ENCODE peak calls at places on chromosomes 3 and 15, in five cellular contexts. S is fibroblast of lung, E is IMR-90, Z is lower lobe of right lung, F is uterus. R is an unnamed sample.
A peak's percentile ranks its signal among the peaks of the same experiment; 100 is the strongest.

GRCh38 chr3:104514371-104514770 is 852.3 kb upstream of the ALCAM start:
- DNase-seq in S (no peak), E (no peak), Z (no peak), F (no peak), R (no peak)

GRCh38 chr3:188631291-188632010 is 477.5 kb downstream of the LPP start:
- DNase-seq in S (peak; percentile 90), E (peak; percentile 97), Z (no peak), F (no peak), R (peak; percentile 95)

GRCh38 chr3:144142151-144142855 is 170.7 kb downstream of the DIPK2A start:
- DNase-seq in S (peak; percentile 60), E (peak; percentile 82), Z (no peak), F (no peak), R (peak; percentile 87)

GRCh38 chr3:78368576-78369345 is 1328.9 kb downstream of the ROBO2 start:
- DNase-seq in S (no peak), E (no peak), Z (no peak), F (no peak), R (peak; percentile 80)

GRCh38 chr15:77836116-77836798 is 203.5 kb upstream of the LINGO1 start:
- DNase-seq in S (peak; percentile 40), E (peak; percentile 27), Z (no peak), F (no peak), R (peak; percentile 9)

GRCh38 chr15:89108865-89109660 is 20.8 kb downstream of the ABHD2 start:
- DNase-seq in S (no peak), E (no peak), Z (no peak), F (no peak), R (no peak)

GRCh38 chr15:29821416-29822099 is 710 bp downstream of the TJP1 start:
- DNase-seq in S (peak; percentile 88), E (peak; percentile 85), Z (peak; percentile 83), F (peak; percentile 72), R (peak; percentile 87)

GRCh38 chr15:78065284-78065872 is 12.1 kb downstream of the TBC1D2B start:
- DNase-seq in S (peak; percentile 99), E (peak; percentile 99), Z (peak; percentile 72), F (peak; percentile 89), R (peak; percentile 79)

GRCh38 chr3:187836848-187837770 is 91.8 kb upstream of the BCL6 start:
- DNase-seq in S (peak; percentile 59), E (peak; percentile 10), Z (no peak), F (no peak), R (no peak)

GRCh38 chr3:140216249-140216648 is 281.3 kb downstream of the CLSTN2 start:
- DNase-seq in S (no peak), E (no peak), Z (no peak), F (no peak), R (peak; percentile 13)

GRCh38 chr3:62041681-62042080 is 331.7 kb downstream of the FEZF2 start:
- DNase-seq in S (no peak), E (no peak), Z (no peak), F (no peak), R (peak; percentile 56)

GRCh38 chr15:93312891-93313486 is 224.0 kb upstream of the RGMA start:
- DNase-seq in S (no peak), E (no peak), Z (no peak), F (no peak), R (no peak)

GRCh38 chr3:126678691-126679317 is 23.9 kb upstream of the TXNRD3 start:
- DNase-seq in S (no peak), E (no peak), Z (no peak), F (no peak), R (no peak)

GRCh38 chr3:151037746-151038145 is 47.7 kb upstream of the MED12L start:
- DNase-seq in S (peak; percentile 98), E (peak; percentile 97), Z (no peak), F (peak; percentile 28), R (peak; percentile 74)

GRCh38 chr15:90049030-90049429 is 47.9 kb downstream of the ZNF710 start:
- DNase-seq in S (no peak), E (peak; percentile 40), Z (no peak), F (no peak), R (no peak)

GRCh38 chr15:58590901-58591300 is 158.6 kb downstream of the ADAM10 start:
- DNase-seq in S (peak; percentile 26), E (no peak), Z (no peak), F (no peak), R (no peak)

GRCh38 chr15:99999282-100000070 is 266.2 kb upstream of the LYSMD4 start:
- DNase-seq in S (no peak), E (no peak), Z (no peak), F (no peak), R (no peak)

GRCh38 chr3:82130056-82130455 is 368.6 kb upstream of the GBE1 start:
- DNase-seq in S (no peak), E (no peak), Z (no peak), F (no peak), R (no peak)

GRCh38 chr3:171811913-171812321 is 1.6 kb upstream of the PLD1 start:
- DNase-seq in S (peak; percentile 58), E (peak; percentile 74), Z (no peak), F (peak; percentile 73), R (peak; percentile 59)

GRCh38 chr3:16243706-16244490 is 20.8 kb downstream of the DPH3 start:
- DNase-seq in S (peak; percentile 54), E (peak; percentile 51), Z (no peak), F (no peak), R (peak; percentile 29)

GRCh38 chr3:127457094-127457475 is 133.4 kb downstream of the TPRA1 start:
- DNase-seq in S (peak; percentile 70), E (peak; percentile 60), Z (no peak), F (no peak), R (peak; percentile 77)

GRCh38 chr3:41024031-41024836 is 175.1 kb upstream of the CTNNB1 start:
- DNase-seq in S (no peak), E (no peak), Z (no peak), F (no peak), R (no peak)

GRCh38 chr3:141913150-141913811 is 36.8 kb downstream of the ATP1B3 start:
- DNase-seq in S (peak; percentile 52), E (peak; percentile 62), Z (no peak), F (no peak), R (peak; percentile 63)

GRCh38 chr3:157113832-157114505 is 46.0 kb downstream of the CCNL1 start:
- DNase-seq in S (no peak), E (no peak), Z (no peak), F (no peak), R (no peak)

GRCh38 chr3:126349071-126349470 is 8.1 kb downstream of the KLF15 start:
- DNase-seq in S (no peak), E (no peak), Z (peak; percentile 39), F (peak; percentile 12), R (no peak)

GRCh38 chr3:123939706-123940105 is 21.3 kb downstream of the CCDC14 start:
- DNase-seq in S (no peak), E (no peak), Z (no peak), F (no peak), R (no peak)

GRCh38 chr3:123935830-123936229 is 25.2 kb downstream of the CCDC14 start:
- DNase-seq in S (no peak), E (no peak), Z (no peak), F (no peak), R (no peak)

GRCh38 chr3:123936400-123936799 is 24.6 kb downstream of the CCDC14 start:
- DNase-seq in S (no peak), E (no peak), Z (no peak), F (no peak), R (no peak)

DNA sequence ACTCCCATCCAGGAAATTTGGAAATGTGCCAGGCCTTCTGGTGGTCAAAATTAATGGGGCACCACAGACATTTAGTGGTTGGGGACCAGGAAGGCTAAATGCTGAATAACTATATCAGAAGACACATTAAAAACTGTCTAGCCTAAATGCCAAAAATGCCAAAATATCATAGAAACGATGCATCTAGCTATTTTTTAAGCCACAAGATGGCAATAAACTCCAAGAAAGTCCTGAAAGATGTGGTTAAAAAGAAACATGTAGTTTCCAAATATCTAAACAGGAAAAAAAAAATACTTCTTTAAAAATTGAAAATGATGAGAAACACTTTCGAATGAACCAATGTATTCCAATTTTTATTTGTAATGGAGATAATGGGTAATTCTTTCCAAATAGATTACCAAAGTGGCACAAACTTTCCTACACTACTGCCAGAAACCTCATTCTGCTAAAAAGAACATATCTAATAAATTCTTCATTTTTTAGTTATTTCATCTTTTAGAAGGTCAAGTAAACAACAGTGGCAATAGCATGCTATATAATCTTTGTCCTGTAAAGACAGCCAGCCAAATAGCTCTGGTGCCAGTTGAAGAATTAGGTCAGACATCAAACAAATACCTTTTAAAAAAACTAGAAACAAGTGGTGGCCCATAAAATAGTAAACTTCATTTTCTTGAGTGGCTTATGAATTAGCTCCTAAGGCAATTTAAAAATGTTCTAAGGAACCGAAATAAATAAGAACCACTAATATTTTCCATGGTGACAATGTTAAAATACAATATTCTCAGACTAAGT is 19.7 kb downstream of the CCDC14 start:
- DNase-seq in S (peak; percentile 4), E (no peak), Z (no peak), F (no peak), R (no peak)
- TF ChIP-seq CTCF in S (peak; percentile 32), E (peak; percentile 37), Z (peak; percentile 14), F (peak; percentile 9), R (no peak)

DNA sequence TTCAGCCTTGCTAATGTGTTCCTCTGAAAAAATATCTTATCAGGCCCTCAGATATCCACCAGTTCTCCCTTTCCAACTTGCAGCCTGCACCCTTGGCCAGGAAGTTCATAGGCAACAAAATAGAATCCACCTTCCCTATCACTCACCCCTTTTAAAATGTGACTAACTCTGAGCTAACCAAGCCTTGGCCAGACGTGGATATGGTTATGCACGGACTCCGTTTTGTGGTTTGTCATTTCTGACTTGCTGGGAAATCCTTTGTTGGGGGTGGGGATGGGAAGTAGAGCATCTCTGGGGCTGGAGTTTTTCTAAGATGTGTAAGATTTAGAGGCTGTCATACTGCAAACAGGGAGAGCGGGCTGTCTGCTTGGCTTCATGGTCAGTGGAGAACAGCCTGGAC is 62.5 kb downstream of the SMAD3 start:
- DNase-seq in S (peak; percentile 99), E (peak; percentile 99), Z (no peak), F (peak; percentile 69), R (peak; percentile 98)
- H3K4me3 ChIP-seq in S (no peak overlapping the region), E (no peak overlapping the region), Z (no peak overlapping the region), F (no peak overlapping the region), R (no peak overlapping the region)

GRCh38 chr15:52559583-52559982 is 9.2 kb downstream of the ARPP19 start:
- DNase-seq in S (peak; percentile 67), E (peak; percentile 89), Z (no peak), F (no peak), R (peak; percentile 34)

GRCh38 chr15:52558196-52558595 is 10.6 kb downstream of the ARPP19 start:
- DNase-seq in S (peak; percentile 85), E (peak; percentile 78), Z (no peak), F (no peak), R (peak; percentile 97)

GRCh38 chr15:52557242-52557641 is 11.6 kb downstream of the ARPP19 start:
- DNase-seq in S (peak; percentile 58), E (peak; percentile 45), Z (no peak), F (no peak), R (no peak)

GRCh38 chr15:52559022-52559421 is 9.8 kb downstream of the ARPP19 start:
- DNase-seq in S (no peak), E (no peak), Z (no peak), F (no peak), R (no peak)

GRCh38 chr15:52556524-52556923 is 12.3 kb downstream of the ARPP19 start:
- DNase-seq in S (no peak), E (no peak), Z (no peak), F (no peak), R (no peak)
- H3K36me3 ChIP-seq in S (no peaks in the 10 kb centered on the region), E (peaks cover 6% of the 10 kb centered on the region), Z (peaks cover 36% of the 10 kb centered on the region), F (no peaks in the 10 kb centered on the region), R (peaks cover 6% of the 10 kb centered on the region)

DNA sequence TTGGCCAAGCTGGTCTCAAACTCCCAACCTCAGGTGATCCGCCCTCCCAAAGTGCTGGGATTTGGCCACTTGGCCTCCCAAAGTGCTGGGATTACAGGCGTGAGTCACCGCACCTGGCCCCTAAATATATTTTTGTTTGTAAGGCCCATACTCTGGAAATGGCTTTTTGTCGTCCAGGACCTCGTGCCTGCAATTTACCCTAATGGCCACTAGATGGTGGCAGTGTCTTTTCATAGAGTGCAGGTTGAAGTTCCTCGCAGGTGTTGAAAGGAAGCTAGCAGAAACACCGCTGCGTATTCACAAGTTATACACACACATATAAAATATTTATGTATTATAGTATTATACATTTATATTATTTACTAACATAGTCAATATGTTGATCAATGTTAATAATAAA is 97.2 kb downstream of the LRTM1 start:
- DNase-seq in S (no peak), E (peak; percentile 36), Z (no peak), F (no peak), R (peak; percentile 18)
- TF ChIP-seq CTCF in S (peak; percentile 76), E (peak; percentile 62), Z (peak; percentile 41), F (no peak), R (peak; percentile 43)